ENCODE peak calls at places on chromosomes 4 and X, in five cellular contexts. One of them, this sample, is unnamed.
A peak's percentile ranks its signal among the peaks of the same experiment; 100 is the strongest.

GRCh38 chr4:181962321-181962720 is 280.9 kb upstream of the TENM3 start:
- DNase-seq in NCI-H1092: no peak
- DNase-seq in fibroblast of the conjunctiva: no peak
- DNase-seq in lower leg skin: no peak
- DNase-seq in non-pigmented ciliary epithelial cell: no peak
- DNase-seq in this sample: no peak

GRCh38 chr4:2797545-2798305 is 4.8 kb downstream of the SH3BP2 start:
- DNase-seq in fibroblast of the conjunctiva: no peak
- DNase-seq in non-pigmented ciliary epithelial cell: no peak
- DNase-seq in lower leg skin: peak; percentile 87
- DNase-seq in NCI-H1092: no peak
- DNase-seq in this sample: peak; percentile 43

GRCh38 chrX:45781901-45782553 is 581.4 kb upstream of the DIPK2B start:
- DNase-seq in non-pigmented ciliary epithelial cell: no peak
- DNase-seq in NCI-H1092: no peak
- DNase-seq in lower leg skin: no peak
- DNase-seq in fibroblast of the conjunctiva: no peak
- DNase-seq in this sample: no peak

GRCh38 chrX:132955710-132956109 is 2.7 kb downstream of the HS6ST2 start:
- DNase-seq in lower leg skin: no peak
- DNase-seq in non-pigmented ciliary epithelial cell: no peak
- DNase-seq in fibroblast of the conjunctiva: no peak
- DNase-seq in NCI-H1092: no peak
- DNase-seq in this sample: no peak

GRCh38 chrX:78545233-78545632 is 113.9 kb downstream of the RTL3 start:
- DNase-seq in fibroblast of the conjunctiva: no peak
- DNase-seq in non-pigmented ciliary epithelial cell: no peak
- DNase-seq in lower leg skin: no peak
- DNase-seq in NCI-H1092: no peak
- DNase-seq in this sample: no peak

GRCh38 chr4:185831125-185831815 is 19.3 kb upstream of the SORBS2 start:
- DNase-seq in lower leg skin: no peak
- DNase-seq in NCI-H1092: no peak
- DNase-seq in fibroblast of the conjunctiva: no peak
- DNase-seq in non-pigmented ciliary epithelial cell: no peak
- DNase-seq in this sample: no peak

GRCh38 chr4:163790231-163790630 is 295.7 kb downstream of the TMA16 start:
- DNase-seq in non-pigmented ciliary epithelial cell: no peak
- DNase-seq in fibroblast of the conjunctiva: no peak
- DNase-seq in lower leg skin: no peak
- DNase-seq in NCI-H1092: no peak
- DNase-seq in this sample: no peak

GRCh38 chrX:10769696-10770619 is 149.6 kb upstream of the MID1 start:
- DNase-seq in NCI-H1092: peak; percentile 78
- DNase-seq in lower leg skin: no peak
- DNase-seq in non-pigmented ciliary epithelial cell: no peak
- DNase-seq in fibroblast of the conjunctiva: peak; percentile 38
- DNase-seq in this sample: no peak